ENCODE peak calls at places on chromosome 6, in six cellular contexts. O is cardiac muscle cell, L is neural progenitor cell, E is psoas muscle, H is GM23248, W is transverse colon. B is an unnamed sample.
A peak's percentile ranks its signal among the peaks of the same experiment; 100 is the strongest.

GRCh38 chr6:11712760-11713159 is 65.8 kb downstream of the ADTRP start:
- DNase-seq in E (peak; percentile 44), W (peak; percentile 18), H (peak; percentile 75), O (no peak), L (no peak), B (no peak)

GRCh38 chr6:56101141-56101553 is 146.2 kb downstream of the COL21A1 start:
- DNase-seq in W (no peak), E (no peak), O (no peak), L (no peak), H (peak; percentile 93), B (peak; percentile 59)

GRCh38 chr6:53986165-53986720 is 125.0 kb upstream of the MLIP start:
- DNase-seq in W (peak; percentile 53), H (peak; percentile 73), O (peak; percentile 63), L (peak; percentile 60), E (peak; percentile 27), B (peak; percentile 68)

GRCh38 chr6:98486052-98486451 is 348.3 kb upstream of the POU3F2 start:
- DNase-seq in E (no peak), W (no peak), L (peak; percentile 30), H (no peak), O (peak; percentile 17), B (no peak)

GRCh38 chr6:45504947-45505346 is 127.2 kb upstream of the SUPT3H start:
- DNase-seq in L (peak; percentile 57), E (no peak), H (peak; percentile 74), W (no peak), O (peak; percentile 49), B (peak; percentile 91)

GRCh38 chr6:83068628-83069027 is 1.2 kb downstream of the DOP1A start:
- DNase-seq in H (peak; percentile 2), L (no peak), O (no peak), E (no peak), W (no peak), B (no peak)

GRCh38 chr6:168746013-168746412 is 305.0 kb downstream of the SMOC2 start:
- DNase-seq in H (no peak), E (no peak), L (no peak), W (no peak), O (no peak), B (no peak)

GRCh38 chr6:70108230-70108629 is 194.7 kb downstream of the COL9A1 start:
- DNase-seq in L (peak; percentile 57), E (no peak), O (peak; percentile 41), W (no peak), H (peak; percentile 55), B (peak; percentile 88)

GRCh38 chr6:73657201-73657600 is 3.4 kb upstream of the SLC17A5 start:
- DNase-seq in L (no peak), H (no peak), O (no peak), W (no peak), E (no peak), B (no peak)

GRCh38 chr6:52534966-52535390 is 41.9 kb downstream of the TRAM2 start:
- DNase-seq in L (no peak), W (no peak), O (no peak), E (no peak), H (no peak), B (no peak)

GRCh38 chr6:42390228-42390934 is 61.3 kb downstream of the TRERF1 start:
- DNase-seq in L (no peak), O (no peak), E (no peak), W (peak; percentile 39), H (no peak), B (no peak)

GRCh38 chr6:36777806-36778205 is 61.4 kb downstream of the CPNE5 start:
- DNase-seq in W (no peak), E (no peak), L (peak; percentile 52), H (no peak), O (no peak), B (no peak)

GRCh38 chr6:151252626-151253025 is 12.9 kb downstream of the AKAP12 start:
- DNase-seq in E (no peak), O (no peak), L (no peak), W (no peak), H (no peak), B (no peak)

GRCh38 chr6:102798631-102799030 is 1405.1 kb downstream of the GRIK2 start:
- DNase-seq in L (peak; percentile 75), O (peak; percentile 52), H (no peak), E (no peak), W (no peak), B (no peak)

GRCh38 chr6:133973109-133973971 is 20.3 kb downstream of the TBPL1 start:
- DNase-seq in L (peak; percentile 58), W (no peak), H (peak; percentile 70), O (peak; percentile 57), E (no peak), B (no peak)

GRCh38 chr6:38105066-38105465 is 285.5 kb downstream of the ZFAND3 start:
- DNase-seq in H (no peak), O (no peak), L (no peak), W (no peak), E (no peak), B (no peak)

GRCh38 chr6:15962449-15962764 is 166.5 kb upstream of the MYLIP start:
- DNase-seq in H (peak; percentile 84), E (no peak), W (no peak), O (no peak), L (no peak), B (no peak)

GRCh38 chr6:15987569-15987968 is 141.3 kb upstream of the MYLIP start:
- DNase-seq in L (no peak), H (no peak), O (peak; percentile 82), E (no peak), W (no peak), B (no peak)

GRCh38 chr6:43077981-43078411 is 1.9 kb downstream of the PTK7 start:
- DNase-seq in H (peak; percentile 82), L (peak; percentile 39), O (no peak), W (no peak), E (no peak), B (no peak)

GRCh38 chr6:167736486-167737204 is 90.1 kb upstream of the AFDN start:
- DNase-seq in H (no peak), L (no peak), W (no peak), O (no peak), E (no peak), B (no peak)

GRCh38 chr6:167734662-167735497 is 91.8 kb upstream of the AFDN start:
- DNase-seq in O (no peak), H (no peak), L (no peak), E (no peak), W (no peak), B (no peak)

GRCh38 chr6:167735498-167736201 is 91.1 kb upstream of the AFDN start:
- DNase-seq in O (no peak), L (no peak), W (no peak), E (no peak), H (no peak), B (no peak)

GRCh38 chr6:167738386-167738785 is 88.3 kb upstream of the AFDN start:
- DNase-seq in H (no peak), L (no peak), W (no peak), O (no peak), E (no peak), B (no peak)

DNA sequence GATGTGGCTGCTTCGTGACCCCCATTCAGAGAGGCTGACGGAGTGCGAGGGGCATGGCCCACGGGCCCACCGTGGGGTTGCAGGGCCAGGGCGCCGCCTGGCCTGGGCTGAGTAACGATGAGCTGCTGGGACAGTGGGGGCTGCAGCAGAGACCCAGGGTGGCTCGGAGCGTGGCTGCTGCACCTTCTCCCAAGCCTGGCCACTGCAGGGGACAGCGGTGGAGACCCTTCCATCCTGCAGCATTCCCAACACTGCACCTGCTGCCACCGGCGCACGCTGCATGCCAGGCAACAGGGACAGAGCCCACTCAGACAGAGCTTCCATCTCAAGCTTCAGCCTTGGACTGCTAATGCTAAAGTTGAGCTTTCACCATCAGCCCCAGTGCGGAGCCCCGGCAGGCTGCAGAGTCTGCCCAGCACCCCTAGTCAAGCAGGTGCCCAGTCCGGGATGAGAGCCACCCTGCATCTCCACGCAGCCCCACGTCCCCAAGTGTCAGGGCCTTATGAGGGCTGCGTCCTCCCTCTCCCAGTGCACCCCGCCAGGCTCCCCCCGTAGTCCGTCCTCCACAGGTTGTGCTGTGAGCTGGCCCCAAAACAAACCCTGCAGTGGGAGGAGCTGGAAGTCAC is 89.4 kb upstream of the AFDN start:
- DNase-seq in L (no peak), E (no peak), O (no peak), W (no peak), H (no peak), B (no peak)
- H3K4me1 ChIP-seq in L (no peaks in the 10 kb centered on the region), E (no peaks in the 10 kb centered on the region), O (no peaks in the 10 kb centered on the region), W (no peaks in the 10 kb centered on the region), H (no peaks in the 10 kb centered on the region), B (no peaks in the 10 kb centered on the region)

GRCh38 chr6:324116-324728 is 31.9 kb downstream of the DUSP22 start:
- DNase-seq in H (no peak), W (peak; percentile 8), L (no peak), E (no peak), O (no peak), B (no peak)
- H3K27me3 ChIP-seq in H (no peaks in the 10 kb centered on the region), W (no peaks in the 10 kb centered on the region), L (no peaks in the 10 kb centered on the region), E (no peaks in the 10 kb centered on the region), O (no peaks in the 10 kb centered on the region), B (no peaks in the 10 kb centered on the region)

GRCh38 chr6:90103056-90103793 is 193.4 kb downstream of the BACH2 start:
- DNase-seq in H (no peak), W (no peak), O (no peak), E (no peak), L (no peak), B (no peak)
- H3K4me1 ChIP-seq in H (peaks cover 5% of the 10 kb centered on the region), W (no peaks in the 10 kb centered on the region), O (no peaks in the 10 kb centered on the region), E (peaks cover 11% of the 10 kb centered on the region), L (peaks cover 11% of the 10 kb centered on the region), B (peaks cover 8% of the 10 kb centered on the region)

GRCh38 chr6:107786179-107786578 is 37.9 kb downstream of the SCML4 start:
- DNase-seq in O (no peak), L (no peak), H (no peak), W (no peak), E (no peak), B (no peak)
- H3K27me3 ChIP-seq in O (no peaks in the 10 kb centered on the region), L (no peaks in the 10 kb centered on the region), H (peaks cover 25% of the 10 kb centered on the region), W (no peaks in the 10 kb centered on the region), E (no peaks in the 10 kb centered on the region), B (no peaks in the 10 kb centered on the region)

GRCh38 chr6:137492771-137493217 is 1.4 kb downstream of the OLIG3 start:
- DNase-seq in O (no peak), W (no peak), L (no peak), H (no peak), E (no peak), B (no peak)
- H3K4me1 ChIP-seq in O (no peaks in the 10 kb centered on the region), W (peaks cover 6% of the 10 kb centered on the region), L (peaks cover 60% of the 10 kb centered on the region), H (no peaks in the 10 kb centered on the region), E (peaks cover 32% of the 10 kb centered on the region), B (no peaks in the 10 kb centered on the region)

DNA sequence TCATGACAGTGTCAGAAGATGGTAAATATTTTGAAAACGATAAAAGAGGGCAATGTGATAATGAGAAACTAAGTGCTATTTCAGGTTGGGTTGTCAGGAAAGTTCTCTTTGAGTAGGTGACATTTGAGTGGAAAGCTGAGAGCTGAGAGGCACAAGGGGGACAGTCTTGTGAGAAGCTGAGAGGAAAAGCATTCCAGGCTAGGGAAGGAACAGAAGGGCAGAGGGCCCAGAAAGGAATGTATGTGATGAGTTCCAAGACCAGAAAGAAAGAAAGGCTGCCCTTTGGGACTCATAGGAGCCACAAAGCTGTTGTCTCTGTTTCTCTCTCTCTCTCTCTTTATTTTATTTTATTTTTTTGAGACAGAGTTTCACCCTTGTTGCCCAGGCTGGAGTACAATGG is 7.6 kb upstream of the RNF182 start:
- DNase-seq in E (no peak), L (no peak), O (no peak), W (no peak), H (no peak), B (no peak)
- H3K27me3 ChIP-seq in E (no peaks in the 10 kb centered on the region), L (peaks cover under 1% of the 10 kb centered on the region), O (no peaks in the 10 kb centered on the region), W (peaks cover 67% of the 10 kb centered on the region), H (no peaks in the 10 kb centered on the region), B (no peaks in the 10 kb centered on the region)

B was measured in SJCRH30.